ENCODE peak calls at places on chromosomes 7 and 10, in six cellular contexts. One of them, this sample, is unnamed.

GRCh38 chr10:72069751-72070501 is 18.4 kb downstream of the SPOCK2 start:
- DNase-seq in left ventricle myocardium inferior: no peak
- DNase-seq in A549: no peak
- DNase-seq in fibroblast of the aortic adventitia: no peak
- DNase-seq in tibial artery: no peak
- DNase-seq in colonic mucosa: no peak
- DNase-seq in this sample: peak; percentile 50

GRCh38 chr10:122042836-122043235 is 53.9 kb downstream of the TACC2 start:
- DNase-seq in left ventricle myocardium inferior: no peak
- DNase-seq in A549: no peak
- DNase-seq in fibroblast of the aortic adventitia: no peak
- DNase-seq in tibial artery: no peak
- DNase-seq in colonic mucosa: no peak
- DNase-seq in this sample: no peak

GRCh38 chr7:40680657-40681056 is 545.9 kb downstream of the SUGCT start:
- DNase-seq in left ventricle myocardium inferior: no peak
- DNase-seq in A549: peak; percentile 22
- DNase-seq in fibroblast of the aortic adventitia: peak; percentile 19
- DNase-seq in tibial artery: no peak
- DNase-seq in colonic mucosa: no peak
- DNase-seq in this sample: peak; percentile 40

GRCh38 chr7:142478479-142479220 is 220.8 kb upstream of the PRSS58 start:
- DNase-seq in left ventricle myocardium inferior: no peak
- DNase-seq in A549: peak; percentile 61
- DNase-seq in fibroblast of the aortic adventitia: peak; percentile 71
- DNase-seq in tibial artery: peak; percentile 49
- DNase-seq in colonic mucosa: peak; percentile 58
- DNase-seq in this sample: peak; percentile 33

GRCh38 chr7:139731802-139732470 is 45.9 kb downstream of the HIPK2 start:
- DNase-seq in left ventricle myocardium inferior: peak; percentile 82
- DNase-seq in A549: peak; percentile 84
- DNase-seq in fibroblast of the aortic adventitia: peak; percentile 91
- DNase-seq in tibial artery: peak; percentile 93
- DNase-seq in colonic mucosa: peak; percentile 87
- DNase-seq in this sample: no peak

GRCh38 chr7:127107601-127108007 is 145.1 kb downstream of the GRM8 start:
- DNase-seq in left ventricle myocardium inferior: no peak
- DNase-seq in A549: peak; percentile 66
- DNase-seq in fibroblast of the aortic adventitia: peak; percentile 49
- DNase-seq in tibial artery: no peak
- DNase-seq in colonic mucosa: peak; percentile 58
- DNase-seq in this sample: peak; percentile 90

GRCh38 chr7:29231671-29232267 is 37.2 kb downstream of the CHN2 start:
- DNase-seq in left ventricle myocardium inferior: no peak
- DNase-seq in A549: no peak
- DNase-seq in fibroblast of the aortic adventitia: no peak
- DNase-seq in tibial artery: no peak
- DNase-seq in colonic mucosa: no peak
- DNase-seq in this sample: peak; percentile 45

GRCh38 chr7:146136357-146136875 is 19.8 kb downstream of the CNTNAP2 start:
- DNase-seq in left ventricle myocardium inferior: no peak
- DNase-seq in A549: no peak
- DNase-seq in fibroblast of the aortic adventitia: no peak
- DNase-seq in tibial artery: no peak
- DNase-seq in colonic mucosa: no peak
- DNase-seq in this sample: no peak

GRCh38 chr10:9102026-9102425 is 1047.5 kb downstream of the GATA3 start:
- DNase-seq in left ventricle myocardium inferior: no peak
- DNase-seq in A549: no peak
- DNase-seq in fibroblast of the aortic adventitia: no peak
- DNase-seq in tibial artery: no peak
- DNase-seq in colonic mucosa: no peak
- DNase-seq in this sample: no peak

GRCh38 chr10:1147810-1148209 is 91.6 kb downstream of the WDR37 start:
- DNase-seq in left ventricle myocardium inferior: no peak
- DNase-seq in A549: no peak
- DNase-seq in fibroblast of the aortic adventitia: no peak
- DNase-seq in tibial artery: no peak
- DNase-seq in colonic mucosa: peak; percentile 5
- DNase-seq in this sample: no peak

GRCh38 chr10:32381165-32381564 is 34.2 kb upstream of the EPC1 start:
- DNase-seq in left ventricle myocardium inferior: no peak
- DNase-seq in A549: no peak
- DNase-seq in fibroblast of the aortic adventitia: no peak
- DNase-seq in tibial artery: no peak
- DNase-seq in colonic mucosa: no peak
- DNase-seq in this sample: no peak

GRCh38 chr10:17737021-17737965 is 14.7 kb upstream of the TMEM236 start:
- DNase-seq in left ventricle myocardium inferior: peak; percentile 43
- DNase-seq in A549: peak; percentile 30
- DNase-seq in fibroblast of the aortic adventitia: peak; percentile 71
- DNase-seq in tibial artery: no peak
- DNase-seq in colonic mucosa: no peak
- DNase-seq in this sample: peak; percentile 55

GRCh38 chr7:73983437-73984164 is 44.4 kb upstream of the ELN start:
- DNase-seq in left ventricle myocardium inferior: peak; percentile 72
- DNase-seq in A549: no peak
- DNase-seq in fibroblast of the aortic adventitia: no peak
- DNase-seq in tibial artery: no peak
- DNase-seq in colonic mucosa: no peak
- DNase-seq in this sample: no peak

GRCh38 chr10:119715628-119716505 is 10.0 kb upstream of the INPP5F start:
- DNase-seq in left ventricle myocardium inferior: no peak
- DNase-seq in A549: no peak
- DNase-seq in fibroblast of the aortic adventitia: peak; percentile 36
- DNase-seq in tibial artery: no peak
- DNase-seq in colonic mucosa: no peak
- DNase-seq in this sample: peak; percentile 24

GRCh38 chr10:77285529-77286182 is 352.0 kb downstream of the KCNMA1 start:
- DNase-seq in left ventricle myocardium inferior: no peak
- DNase-seq in A549: no peak
- DNase-seq in fibroblast of the aortic adventitia: no peak
- DNase-seq in tibial artery: no peak
- DNase-seq in colonic mucosa: no peak
- DNase-seq in this sample: no peak

GRCh38 chr7:87702326-87702725 is 74.1 kb downstream of the RUNDC3B start:
- DNase-seq in left ventricle myocardium inferior: no peak
- DNase-seq in A549: no peak
- DNase-seq in fibroblast of the aortic adventitia: peak; percentile 8
- DNase-seq in tibial artery: no peak
- DNase-seq in colonic mucosa: no peak
- DNase-seq in this sample: no peak

GRCh38 chr10:120702032-120702431 is 149.1 kb upstream of the WDR11 start:
- DNase-seq in left ventricle myocardium inferior: no peak
- DNase-seq in A549: no peak
- DNase-seq in fibroblast of the aortic adventitia: no peak
- DNase-seq in tibial artery: no peak
- DNase-seq in colonic mucosa: no peak
- DNase-seq in this sample: no peak

GRCh38 chr10:96380821-96381220 is 22.0 kb upstream of the OPALIN start:
- DNase-seq in left ventricle myocardium inferior: no peak
- DNase-seq in A549: peak; percentile 11
- DNase-seq in fibroblast of the aortic adventitia: no peak
- DNase-seq in tibial artery: no peak
- DNase-seq in colonic mucosa: no peak
- DNase-seq in this sample: no peak

GRCh38 chr10:125554016-125554703 is 128.8 kb downstream of the TEX36 start:
- DNase-seq in left ventricle myocardium inferior: no peak
- DNase-seq in A549: no peak
- DNase-seq in fibroblast of the aortic adventitia: no peak
- DNase-seq in tibial artery: no peak
- DNase-seq in colonic mucosa: no peak
- DNase-seq in this sample: no peak

GRCh38 chr10:7913122-7913872 is 95.0 kb downstream of the TAF3 start:
- DNase-seq in left ventricle myocardium inferior: no peak
- DNase-seq in A549: no peak
- DNase-seq in fibroblast of the aortic adventitia: no peak
- DNase-seq in tibial artery: no peak
- DNase-seq in colonic mucosa: no peak
- DNase-seq in this sample: no peak

GRCh38 chr10:4688620-4689019 is 137.4 kb upstream of the AKR1E2 start:
- DNase-seq in left ventricle myocardium inferior: no peak
- DNase-seq in A549: no peak
- DNase-seq in fibroblast of the aortic adventitia: no peak
- DNase-seq in tibial artery: no peak
- DNase-seq in colonic mucosa: no peak
- DNase-seq in this sample: no peak

GRCh38 chr10:94111367-94111766 is 117.6 kb downstream of the PLCE1 start:
- DNase-seq in left ventricle myocardium inferior: no peak
- DNase-seq in A549: no peak
- DNase-seq in fibroblast of the aortic adventitia: no peak
- DNase-seq in tibial artery: no peak
- DNase-seq in colonic mucosa: no peak
- DNase-seq in this sample: no peak

GRCh38 chr7:128868624-128869137 is 6.0 kb downstream of the ATP6V1F start:
- DNase-seq in left ventricle myocardium inferior: no peak
- DNase-seq in A549: no peak
- DNase-seq in fibroblast of the aortic adventitia: no peak
- DNase-seq in tibial artery: no peak
- DNase-seq in colonic mucosa: no peak
- DNase-seq in this sample: no peak

GRCh38 chr7:128867842-128868623 is 5.4 kb downstream of the ATP6V1F start:
- DNase-seq in left ventricle myocardium inferior: no peak
- DNase-seq in A549: no peak
- DNase-seq in fibroblast of the aortic adventitia: no peak
- DNase-seq in tibial artery: no peak
- DNase-seq in colonic mucosa: peak; percentile 48
- DNase-seq in this sample: no peak

GRCh38 chr7:128871050-128871449 is 8.4 kb downstream of the ATP6V1F start:
- DNase-seq in left ventricle myocardium inferior: no peak
- DNase-seq in A549: no peak
- DNase-seq in fibroblast of the aortic adventitia: no peak
- DNase-seq in tibial artery: no peak
- DNase-seq in colonic mucosa: no peak
- DNase-seq in this sample: no peak

GRCh38 chr7:128869944-128870285 is 7.3 kb downstream of the ATP6V1F start:
- DNase-seq in left ventricle myocardium inferior: no peak
- DNase-seq in A549: no peak
- DNase-seq in fibroblast of the aortic adventitia: no peak
- DNase-seq in tibial artery: no peak
- DNase-seq in colonic mucosa: no peak
- DNase-seq in this sample: peak; percentile 68

DNA sequence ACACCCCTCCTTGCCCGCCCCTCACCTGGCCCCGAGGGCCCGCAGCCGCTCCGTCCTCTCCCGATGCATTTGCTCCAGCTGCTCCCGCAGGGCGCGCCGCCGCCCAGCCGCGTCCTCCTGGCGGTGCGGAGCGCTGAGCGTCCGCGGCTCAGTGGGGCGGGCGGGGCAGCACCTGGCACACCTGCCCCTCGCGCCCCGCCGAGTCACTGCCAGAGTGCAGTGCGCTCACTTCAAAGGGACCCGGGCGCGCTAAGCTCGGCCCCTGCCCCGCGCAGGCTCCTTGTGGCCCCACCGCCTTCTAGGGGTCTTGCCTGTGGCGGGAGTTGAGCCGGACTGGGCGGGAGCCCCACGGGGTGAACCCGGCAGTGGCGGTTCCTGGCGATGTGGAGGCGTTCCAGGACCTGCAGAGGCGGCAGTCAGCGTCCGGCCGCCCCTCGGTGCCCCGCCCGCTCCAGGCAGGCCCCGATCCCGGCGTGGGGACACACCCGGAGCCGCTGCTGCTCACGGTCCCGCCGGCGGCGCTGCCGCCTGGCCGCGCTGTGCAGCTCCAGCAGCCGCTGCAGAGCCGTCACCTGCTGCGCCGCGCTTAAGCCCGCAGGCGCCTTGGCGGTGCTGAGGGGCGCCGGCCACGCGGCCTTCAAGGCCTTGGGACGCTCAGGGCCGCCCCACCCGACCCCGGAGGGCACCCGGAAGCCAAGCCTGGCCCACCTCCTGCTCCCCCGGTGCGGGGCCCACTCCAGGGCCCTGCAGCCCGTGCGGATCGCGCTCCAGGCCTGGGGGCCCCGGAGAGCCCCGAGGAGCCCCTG is 6.7 kb downstream of the ATP6V1F start:
- DNase-seq in left ventricle myocardium inferior: peak; percentile 42
- DNase-seq in A549: peak; percentile 30
- DNase-seq in fibroblast of the aortic adventitia: no peak
- DNase-seq in tibial artery: no peak
- DNase-seq in colonic mucosa: peak; percentile 60
- DNase-seq in this sample: peak; percentile 88
- TF ChIP-seq CTCF in left ventricle myocardium inferior: peak; percentile 33
- TF ChIP-seq CTCF in A549: peak; percentile 20
- TF ChIP-seq CTCF in fibroblast of the aortic adventitia: no peak
- TF ChIP-seq CTCF in tibial artery: peak; percentile 43
- TF ChIP-seq CTCF in colonic mucosa: no peak
- TF ChIP-seq CTCF in this sample: peak; percentile 8

DNA sequence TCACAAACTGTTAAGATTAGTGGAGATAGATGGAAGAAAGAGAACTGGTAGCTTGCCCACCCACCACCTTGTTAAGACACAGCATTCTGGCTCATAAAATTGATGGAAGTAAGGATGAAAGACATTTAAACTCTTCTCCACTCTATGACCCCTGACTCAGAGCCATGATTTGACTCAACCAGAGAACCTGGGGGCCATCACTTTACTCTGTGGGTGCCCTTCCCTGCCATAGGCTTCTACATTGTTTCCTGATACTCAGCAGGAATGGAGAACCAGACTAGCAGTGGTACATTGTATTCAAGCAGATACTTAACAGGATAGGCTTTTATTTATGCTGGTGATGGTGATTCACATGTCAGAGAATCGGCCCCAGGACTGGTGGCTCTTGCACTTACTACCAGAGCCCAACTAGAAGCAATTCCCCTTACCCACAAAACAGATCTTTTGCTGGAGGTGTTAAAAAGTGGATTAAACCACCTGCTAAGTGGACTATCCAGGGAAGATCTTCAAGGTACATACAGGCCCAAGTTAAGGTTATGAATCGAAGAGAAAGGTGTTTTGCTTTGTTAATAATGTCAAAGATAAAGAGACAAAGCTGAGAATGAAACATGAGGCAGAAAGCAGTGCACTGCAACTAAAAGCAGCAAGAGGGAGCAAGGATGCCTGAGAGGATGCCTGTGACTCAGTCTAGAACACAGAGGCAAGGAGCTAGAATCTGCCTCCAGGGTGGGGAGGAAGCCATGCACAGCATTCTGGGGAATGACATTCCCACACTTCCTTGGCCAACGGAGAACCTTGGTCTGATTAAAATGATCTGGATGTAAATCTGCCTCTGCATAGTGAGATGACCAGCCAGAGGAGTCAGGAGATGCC is 36.0 kb upstream of the GLI3 start:
- DNase-seq in left ventricle myocardium inferior: no peak
- DNase-seq in A549: no peak
- DNase-seq in fibroblast of the aortic adventitia: peak; percentile 31
- DNase-seq in tibial artery: no peak
- DNase-seq in colonic mucosa: no peak
- DNase-seq in this sample: peak; percentile 43
- TF ChIP-seq CTCF in left ventricle myocardium inferior: peak; percentile 43
- TF ChIP-seq CTCF in A549: no peak
- TF ChIP-seq CTCF in fibroblast of the aortic adventitia: peak; percentile 53
- TF ChIP-seq CTCF in tibial artery: no peak
- TF ChIP-seq CTCF in colonic mucosa: no peak
- TF ChIP-seq CTCF in this sample: peak; percentile 45

GRCh38 chr10:86693721-86694369 is 25.5 kb downstream of the LDB3 start:
- DNase-seq in left ventricle myocardium inferior: no peak
- DNase-seq in A549: peak; percentile 28
- DNase-seq in fibroblast of the aortic adventitia: peak; percentile 70
- DNase-seq in tibial artery: peak; percentile 52
- DNase-seq in colonic mucosa: peak; percentile 62
- DNase-seq in this sample: peak; percentile 72
- TF ChIP-seq CTCF in left ventricle myocardium inferior: peak; percentile 67
- TF ChIP-seq CTCF in A549: peak; percentile 64
- TF ChIP-seq CTCF in fibroblast of the aortic adventitia: peak; percentile 78
- TF ChIP-seq CTCF in tibial artery: peak; percentile 60
- TF ChIP-seq CTCF in colonic mucosa: peak; percentile 63
- TF ChIP-seq CTCF in this sample: peak; percentile 66

GRCh38 chr10:10233256-10233655 is 784.4 kb upstream of the CELF2 start:
- DNase-seq in left ventricle myocardium inferior: no peak
- DNase-seq in A549: no peak
- DNase-seq in fibroblast of the aortic adventitia: peak; percentile 0
- DNase-seq in tibial artery: no peak
- DNase-seq in colonic mucosa: no peak
- DNase-seq in this sample: no peak
- TF ChIP-seq CTCF in left ventricle myocardium inferior: peak; percentile 50
- TF ChIP-seq CTCF in A549: no peak
- TF ChIP-seq CTCF in fibroblast of the aortic adventitia: no peak
- TF ChIP-seq CTCF in tibial artery: peak; percentile 38
- TF ChIP-seq CTCF in colonic mucosa: no peak
- TF ChIP-seq CTCF in this sample: no peak

This sample was measured in neural progenitor cell.